ENCODE peak calls at places on chromosomes 2 and 18, in nine cellular contexts. O is COR-L47; W is T-helper 2 cell; N is PC-3; P is EH; H is NCI-H1048; S is T-helper 1 cell; R is stimulated activated CD4-positive, alpha-beta T cell treated with anti-CD3 and anti-CD28 coated beads, Interleukin-4, amount 100 ng/mL, for 1 hour; T is amniotic stem cell. X is an unnamed sample.

GRCh38 chr2:44938287-44939073 is 3.0 kb upstream of the SIX3 start:
- DNase-seq in O (no peak), W (no peak), N (peak; percentile 23), P (no peak), H (no peak), S (no peak), R (no peak), T (no peak), X (no peak)

GRCh38 chr18:32910694-32911296 is 138.0 kb upstream of the KLHL14 start:
- DNase-seq in O (no peak), W (no peak), N (no peak), P (no peak), H (no peak), S (no peak), R (no peak), T (no peak), X (no peak)

GRCh38 chr2:57371186-57371585 is 675.4 kb upstream of the VRK2 start:
- DNase-seq in O (no peak), W (no peak), N (no peak), P (peak; percentile 29), H (no peak), S (no peak), R (no peak), T (no peak), X (no peak)

GRCh38 chr2:119293254-119293653 is 69.6 kb downstream of the STEAP3 start:
- DNase-seq in O (no peak), W (no peak), N (peak; percentile 38), P (peak; percentile 39), H (no peak), S (no peak), R (no peak), T (no peak), X (no peak)

GRCh38 chr2:168780671-168781071 is 21.8 kb upstream of the NOSTRIN start:
- DNase-seq in O (no peak), W (no peak), N (peak; percentile 59), P (no peak), H (no peak), S (no peak), R (no peak), T (no peak), X (no peak)

GRCh38 chr2:160022162-160022561 is 40.3 kb downstream of the PLA2R1 start:
- DNase-seq in O (no peak), W (no peak), N (peak; percentile 53), P (no peak), H (no peak), S (no peak), R (no peak), T (no peak), X (no peak)

GRCh38 chr18:24530630-24531111 is 70.2 kb downstream of the HRH4 start:
- DNase-seq in O (peak; percentile 60), W (peak; percentile 33), N (peak; percentile 54), P (peak; percentile 54), H (no peak), S (no peak), R (no peak), T (no peak), X (no peak)

GRCh38 chr2:174590928-174591648 is 6.5 kb downstream of the WIPF1 start:
- DNase-seq in O (no peak), W (no peak), N (peak; percentile 35), P (peak; percentile 74), H (no peak), S (no peak), R (no peak), T (no peak), X (no peak)

GRCh38 chr2:214651451-214651850 is 158.0 kb downstream of the BARD1 start:
- DNase-seq in O (no peak), W (no peak), N (peak; percentile 9), P (peak; percentile 27), H (no peak), S (no peak), R (no peak), T (no peak), X (no peak)

GRCh38 chr18:70288171-70288850 is 534 bp upstream of the SOCS6 start:
- DNase-seq in O (peak; percentile 38), W (no peak), N (peak; percentile 23), P (peak; percentile 58), H (no peak), S (no peak), R (no peak), T (peak; percentile 13), X (no peak)

GRCh38 chr2:182228073-182228473 is 198.8 kb downstream of the PDE1A start:
- DNase-seq in O (peak; percentile 96), W (no peak), N (no peak), P (no peak), H (no peak), S (no peak), R (no peak), T (no peak), X (no peak)

GRCh38 chr18:12121175-12122095 is 27.8 kb downstream of the ANKRD62 start:
- DNase-seq in O (no peak), W (no peak), N (peak; percentile 39), P (peak; percentile 8), H (no peak), S (no peak), R (no peak), T (no peak), X (no peak)

GRCh38 chr2:205865794-205866490 is 183.6 kb downstream of the NRP2 start:
- DNase-seq in O (peak; percentile 92), W (no peak), N (peak; percentile 46), P (peak; percentile 68), H (no peak), S (no peak), R (no peak), T (no peak), X (no peak)

GRCh38 chr18:63505566-63506335 is 29.0 kb downstream of the SERPINB5 start:
- DNase-seq in O (no peak), W (peak; percentile 12), N (peak; percentile 75), P (peak; percentile 54), H (no peak), S (no peak), R (peak; percentile 4), T (no peak), X (no peak)

GRCh38 chr2:36919041-36919837 is 47.1 kb downstream of the STRN start:
- DNase-seq in O (no peak), W (no peak), N (no peak), P (no peak), H (no peak), S (no peak), R (no peak), T (no peak), X (no peak)

GRCh38 chr2:3297523-3297922 is 80.1 kb downstream of the EIPR1 start:
- DNase-seq in O (no peak), W (no peak), N (no peak), P (no peak), H (no peak), S (no peak), R (no peak), T (no peak), X (no peak)

GRCh38 chr18:76380791-76381405 is 114.1 kb downstream of the ZNF516 start:
- DNase-seq in O (no peak), W (peak; percentile 24), N (no peak), P (peak; percentile 74), H (no peak), S (no peak), R (peak; percentile 25), T (no peak), X (no peak)

GRCh38 chr18:62716679-62717058 is 1.3 kb downstream of the PHLPP1 start:
- DNase-seq in O (peak; percentile 77), W (peak; percentile 71), N (peak; percentile 39), P (peak; percentile 25), H (no peak), S (peak; percentile 38), R (peak; percentile 43), T (no peak), X (no peak)

GRCh38 chr2:48715956-48716355 is 39.6 kb downstream of the LHCGR start:
- DNase-seq in O (no peak), W (no peak), N (no peak), P (no peak), H (no peak), S (no peak), R (no peak), T (no peak), X (no peak)

GRCh38 chr2:1829831-1830230 is 85.5 kb upstream of the PXDN start:
- DNase-seq in O (no peak), W (no peak), N (no peak), P (no peak), H (no peak), S (no peak), R (no peak), T (no peak), X (no peak)

GRCh38 chr2:201574754-201575153 is 68.5 kb downstream of the TMEM237 start:
- DNase-seq in O (no peak), W (no peak), N (no peak), P (no peak), H (no peak), S (no peak), R (no peak), T (no peak), X (no peak)

GRCh38 chr2:105114551-105114950 is 76.7 kb downstream of the MRPS9 start:
- DNase-seq in O (peak; percentile 48), W (peak; percentile 24), N (peak; percentile 67), P (peak; percentile 70), H (no peak), S (no peak), R (no peak), T (peak; percentile 63), X (no peak)

GRCh38 chr2:230472619-230473018 is 56.6 kb downstream of the SP100 start:
- DNase-seq in O (no peak), W (peak; percentile 32), N (peak; percentile 57), P (peak; percentile 31), H (no peak), S (no peak), R (peak; percentile 19), T (no peak), X (no peak)

GRCh38 chr2:183079335-183079775 is 808 bp downstream of the DUSP19 start:
- DNase-seq in O (no peak), W (no peak), N (no peak), P (peak; percentile 26), H (no peak), S (no peak), R (no peak), T (no peak), X (no peak)

GRCh38 chr2:71749671-71750101 is 296.3 kb downstream of the DYSF start:
- DNase-seq in O (no peak), W (no peak), N (peak; percentile 82), P (peak; percentile 87), H (no peak), S (no peak), R (no peak), T (no peak), X (no peak)

GRCh38 chr2:159366538-159366937 is 80.0 kb upstream of the WDSUB1 start:
- DNase-seq in O (no peak), W (no peak), N (no peak), P (no peak), H (no peak), S (no peak), R (no peak), T (no peak), X (no peak)

GRCh38 chr18:69564602-69565001 is 163.9 kb downstream of the DOK6 start:
- DNase-seq in O (no peak), W (no peak), N (peak; percentile 22), P (no peak), H (no peak), S (no peak), R (no peak), T (no peak), X (no peak)

GRCh38 chr2:205758051-205758450 is 75.8 kb downstream of the NRP2 start:
- DNase-seq in O (no peak), W (no peak), N (peak; percentile 64), P (peak; percentile 92), H (no peak), S (no peak), R (no peak), T (no peak), X (no peak)

GRCh38 chr18:50896093-50896492 is 17.2 kb downstream of the ME2 start:
- DNase-seq in O (no peak), W (no peak), N (no peak), P (no peak), H (no peak), S (no peak), R (no peak), T (no peak), X (no peak)

GRCh38 chr2:195408196-195408595 is 248.8 kb upstream of the SLC39A10 start:
- DNase-seq in O (peak; percentile 12), W (no peak), N (no peak), P (no peak), H (no peak), S (no peak), R (no peak), T (no peak), X (no peak)

GRCh38 chr2:96241901-96242611 is 23.7 kb downstream of the TMEM127 start:
- DNase-seq in O (no peak), W (peak; percentile 93), N (peak; percentile 67), P (peak; percentile 92), H (no peak), S (no peak), R (peak; percentile 18), T (peak; percentile 24), X (peak; percentile 63)